ENCODE peak calls at places on chromosomes 3 and 15, in six cellular contexts. L is K562, W is adrenal gland, V is ovary, D is HCT116, J is transverse colon. E is an unnamed sample.

GRCh38 chr3:78154521-78155186 is 1114.8 kb downstream of the ROBO2 start:
- DNase-seq in J (no peak), D (no peak), W (no peak), V (no peak), L (no peak), E (no peak)

GRCh38 chr3:154059798-154060197 is 61.4 kb upstream of the ARHGEF26 start:
- DNase-seq in V (no peak), L (no peak), D (no peak), J (no peak), W (no peak), E (no peak)

GRCh38 chr3:49313902-49314676 is 25.8 kb downstream of the USP4 start:
- DNase-seq in W (no peak), J (no peak), L (no peak), D (no peak), V (no peak), E (no peak)

GRCh38 chr3:73259291-73259690 is 197.8 kb downstream of the EBLN2 start:
- DNase-seq in J (no peak), W (no peak), D (no peak), L (no peak), V (no peak), E (no peak)

GRCh38 chr15:35444557-35445204 is 101.3 kb downstream of the DPH6 start:
- DNase-seq in W (no peak), J (no peak), D (peak), L (peak), V (no peak), E (no peak)

GRCh38 chr3:25820372-25820771 is 30.5 kb downstream of the OXSM start:
- DNase-seq in L (peak), J (no peak), V (no peak), W (peak), D (no peak), E (no peak)

GRCh38 chr3:37114251-37115145 is 59.9 kb downstream of the LRRFIP2 start:
- DNase-seq in W (no peak), V (peak), L (no peak), D (no peak), J (no peak), E (no peak)

GRCh38 chr15:58212909-58213526 is 74.8 kb downstream of the AQP9 start:
- DNase-seq in D (no peak), J (no peak), W (peak), V (no peak), L (no peak), E (no peak)

GRCh38 chr3:57627976-57628375 is 30.8 kb upstream of the ARF4 start:
- DNase-seq in J (no peak), V (no peak), L (no peak), D (no peak), W (no peak), E (no peak)

DNA sequence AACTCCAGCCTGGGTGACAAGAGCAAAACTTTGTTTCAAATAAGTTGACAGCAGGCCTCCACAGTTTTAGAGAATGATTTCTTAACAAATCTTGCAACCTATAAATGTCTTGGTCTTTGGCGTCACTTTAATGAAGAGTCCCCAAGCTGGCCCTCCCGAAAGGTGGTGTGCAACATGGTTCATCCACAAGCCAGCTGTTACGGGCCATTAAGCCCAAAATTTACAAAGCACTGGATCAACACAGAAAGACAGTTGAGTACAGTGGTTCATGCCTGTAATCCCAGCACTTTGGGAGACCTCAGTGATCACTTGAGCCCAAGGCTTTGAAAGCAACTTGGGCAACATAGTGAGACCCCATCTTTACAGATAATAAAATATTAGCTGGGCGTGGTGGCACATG is 131.3 kb upstream of the IGF1R start:
- DNase-seq in J (no peak), W (no peak), V (no peak), L (no peak), D (no peak), E (no peak)
- TF ChIP-seq CTCF in J (no peak), W (no peak), V (no peak), L (no peak), D (no peak), E (no peak)

DNA sequence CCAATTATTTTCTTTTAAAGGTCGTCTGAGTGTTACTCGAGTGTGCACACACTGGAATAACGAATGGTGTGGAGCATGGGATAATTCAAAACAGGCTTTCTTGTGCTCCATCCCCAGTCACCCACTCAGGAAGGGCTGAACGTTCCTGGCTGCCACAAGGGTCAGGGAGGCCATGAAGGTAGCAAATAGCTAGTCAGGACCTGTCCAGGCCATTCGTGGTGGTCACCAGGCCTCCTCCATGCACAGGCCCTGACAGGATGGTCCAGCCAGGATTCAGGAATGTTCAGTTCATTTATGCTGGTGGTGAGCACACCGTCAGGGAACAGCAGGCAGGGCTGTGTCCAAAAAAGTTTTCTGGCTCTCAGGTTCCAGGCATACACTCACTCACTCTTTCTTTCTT is 11.7 kb upstream of the NR2E3 start:
- DNase-seq in W (no peak), L (no peak), D (no peak), V (no peak), J (no peak), E (no peak)
- H3K27ac ChIP-seq in W (no peak), L (no peak), D (no peak), V (no peak), J (no peak), E (no peak)

GRCh38 chr3:177162742-177163141 is 34.5 kb downstream of the TBL1XR1 start:
- DNase-seq in W (no peak), V (no peak), J (no peak), D (no peak), L (no peak), E (no peak)
- TF ChIP-seq POLR2A in W (no peak), V (no peak), J (no peak), D (no peak), L (no peak), E (no peak)

GRCh38 chr15:85858586-85859375 is 64.1 kb upstream of the KLHL25 start:
- DNase-seq in J (peak), V (peak), L (peak), W (peak), D (peak), E (peak)
- TF ChIP-seq CTCF in J (peak), V (no peak), L (peak), W (peak), D (peak), E (peak)

GRCh38 chr3:115626006-115626409 is 2.7 kb downstream of the GAP43 start:
- DNase-seq in V (no peak), J (no peak), D (no peak), W (no peak), L (no peak), E (no peak)
- H3K27ac ChIP-seq in V (no peak), J (no peak), D (no peak), W (no peak), L (no peak), E (no peak)

GRCh38 chr15:73632670-73633058 is 525 bp downstream of the NPTN start:
- DNase-seq in L (no peak), J (no peak), V (no peak), D (no peak), W (peak), E (peak)

GRCh38 chr15:73633991-73634495 is 854 bp upstream of the NPTN start:
- DNase-seq in V (no peak), J (no peak), D (peak), L (no peak), W (no peak), E (no peak)

GRCh38 chr15:73631915-73632669 is 1.1 kb downstream of the NPTN start:
- DNase-seq in D (no peak), W (peak), L (peak), V (peak), J (peak), E (no peak)

GRCh38 chr15:73630796-73631471 is 2.3 kb downstream of the NPTN start:
- DNase-seq in W (no peak), V (no peak), J (no peak), D (no peak), L (no peak), E (no peak)

GRCh38 chr15:73633111-73633990 is at the start of gene NPTN:
- DNase-seq in D (peak), L (peak), W (peak), J (peak), V (peak), E (peak)
- TF ChIP-seq POLR2A in D (peak), L (peak), W (peak), J (peak), V (peak), E (peak)

GRCh38 chr3:113216393-113216792 is 5.0 kb downstream of the BOC start:
- DNase-seq in V (no peak), W (no peak), J (no peak), D (no peak), L (no peak), E (no peak)
- TF ChIP-seq CTCF in V (no peak), W (no peak), J (no peak), D (no peak), L (no peak), E (no peak)

GRCh38 chr3:12686096-12686495 is 22.2 kb upstream of the RAF1 start:
- DNase-seq in D (no peak), V (no peak), L (no peak), J (no peak), W (no peak), E (no peak)

GRCh38 chr3:12679468-12679867 is 15.6 kb upstream of the RAF1 start:
- DNase-seq in W (no peak), J (no peak), D (no peak), L (no peak), V (no peak), E (no peak)

GRCh38 chr3:12677616-12678015 is 13.7 kb upstream of the RAF1 start:
- DNase-seq in J (no peak), L (no peak), D (no peak), W (no peak), V (no peak), E (peak)

GRCh38 chr3:12681586-12682371 is 17.9 kb upstream of the RAF1 start:
- DNase-seq in D (no peak), V (no peak), L (no peak), W (peak), J (no peak), E (no peak)

GRCh38 chr3:12681089-12681488 is 17.2 kb upstream of the RAF1 start:
- DNase-seq in L (no peak), D (no peak), W (no peak), J (no peak), V (no peak), E (no peak)
- H3K27ac ChIP-seq in L (no peak), D (no peak), W (peak), J (no peak), V (no peak), E (no peak)

E was measured in spleen.